ENCODE peak calls at places on chromosomes 4 and X, in seven cellular contexts. W is T-helper 1 cell; C is AG04449; E is AG10803; U is activated T-cell treated with anti-CD3 and anti-CD28 coated beads for 48 hours; S is CD8-positive, alpha-beta memory T cell; F is GM04503. Q is an unnamed sample.

GRCh38 chr4:162838671-162839070 is 328.0 kb downstream of the NAF1 start:
- DNase-seq in C (no peak), W (no peak), F (no peak), S (no peak), U (no peak), E (no peak), Q (no peak)

GRCh38 chr4:118276551-118276950 is 76.3 kb downstream of the PRSS12 start:
- DNase-seq in S (no peak), E (no peak), W (no peak), F (no peak), U (no peak), C (no peak), Q (no peak)

GRCh38 chr4:121180558-121180957 is 16.4 kb upstream of the TNIP3 start:
- DNase-seq in S (no peak), E (no peak), W (no peak), C (no peak), U (no peak), F (no peak), Q (no peak)

GRCh38 chr4:56410247-56410646 is 23.0 kb upstream of the AASDH start:
- DNase-seq in F (peak; percentile 97), S (no peak), E (peak; percentile 98), U (no peak), W (no peak), C (peak; percentile 83), Q (no peak)

GRCh38 chr4:23590431-23590830 is 299.4 kb downstream of the PPARGC1A start:
- DNase-seq in S (no peak), U (no peak), E (no peak), F (no peak), W (no peak), C (no peak), Q (no peak)

GRCh38 chr4:47669946-47670345 is 167.9 kb downstream of the CORIN start:
- DNase-seq in C (no peak), W (no peak), E (no peak), U (no peak), S (no peak), F (no peak), Q (no peak)

GRCh38 chrX:41265615-41266014 is 68.3 kb upstream of the DDX3X start:
- DNase-seq in E (peak; percentile 80), U (peak; percentile 52), C (no peak), S (peak; percentile 60), W (no peak), F (no peak), Q (no peak)

GRCh38 chrX:111041018-111041462 is 55.0 kb upstream of the PAK3 start:
- DNase-seq in C (peak; percentile 34), U (no peak), W (no peak), E (peak; percentile 92), S (peak; percentile 44), F (peak; percentile 81), Q (no peak)

GRCh38 chr4:26520728-26521442 is 30.6 kb upstream of the CCKAR start:
- DNase-seq in E (no peak), S (no peak), W (no peak), U (no peak), C (no peak), F (no peak), Q (no peak)

GRCh38 chrX:9855536-9856320 is 69.5 kb downstream of the SHROOM2 start:
- DNase-seq in F (no peak), W (no peak), C (no peak), E (no peak), U (no peak), S (no peak), Q (no peak)

GRCh38 chrX:71367396-71367795 is 1.2 kb downstream of the TAF1 start:
- DNase-seq in C (no peak), U (no peak), S (no peak), E (no peak), F (no peak), W (no peak), Q (peak; percentile 12)